ENCODE peak calls at places on chromosomes 13 and 19, in ten cellular contexts. H is fibroblast of lung; P is RWPE1; G is NCI-H1930; W is activated naive CD4-positive, alpha-beta T cell treated with anti-CD3 and anti-CD28 coated beads for 36 hours; I is effector CD4-positive, alpha-beta T cell; A is GM10248; T is activated effector memory CD4-positive, alpha-beta T cell treated with Interleukin-2 at 50 U/mL for 16 hours; B is adrenal gland; Z is PC-9. R is an unnamed sample.

GRCh38 chr13:44686478-44687071 is 110.4 kb upstream of the TSC22D1 start:
- DNase-seq in A (no peak), G (no peak), Z (no peak), W (no peak), P (no peak), H (no peak), B (no peak), T (no peak), I (no peak), R (no peak)

GRCh38 chr19:53580871-53581835 is 43.2 kb downstream of the ZNF331 start:
- DNase-seq in W (no peak), G (no peak), Z (no peak), I (no peak), T (no peak), A (no peak), H (no peak), P (no peak), B (no peak), R (no peak)

GRCh38 chr13:95641961-95642621 is 2.4 kb downstream of the DZIP1 start:
- DNase-seq in H (peak; percentile 45), G (no peak), I (no peak), B (peak; percentile 64), P (no peak), W (no peak), A (peak; percentile 19), Z (no peak), T (no peak), R (peak; percentile 33)

GRCh38 chr13:105552078-105552477 is 983.4 kb downstream of the EFNB2 start:
- DNase-seq in W (no peak), B (no peak), P (no peak), G (no peak), H (no peak), T (no peak), I (no peak), A (no peak), Z (no peak), R (no peak)

GRCh38 chr13:32229443-32229842 is 85.7 kb downstream of the ZAR1L start:
- DNase-seq in W (no peak), B (no peak), P (no peak), I (no peak), H (no peak), G (no peak), A (no peak), Z (no peak), T (no peak), R (no peak)

GRCh38 chr13:97521726-97522125 is 87.8 kb downstream of the RAP2A start:
- DNase-seq in B (no peak), G (no peak), H (no peak), Z (no peak), T (no peak), W (no peak), I (no peak), P (no peak), A (no peak), R (no peak)

GRCh38 chr13:109592776-109593175 is 193.6 kb downstream of the IRS2 start:
- DNase-seq in W (no peak), H (no peak), Z (no peak), A (no peak), I (no peak), T (no peak), P (no peak), B (no peak), G (no peak), R (no peak)

GRCh38 chr13:51614350-51614786 is 30.1 kb downstream of the WDFY2 start:
- DNase-seq in B (peak; percentile 82), T (peak; percentile 6), W (peak; percentile 78), H (no peak), I (peak; percentile 29), A (peak; percentile 48), Z (no peak), G (no peak), P (no peak), R (no peak)

GRCh38 chr19:57887195-57887941 is 1.5 kb downstream of the ZNF814 start:
- DNase-seq in W (no peak), H (no peak), G (no peak), I (no peak), B (no peak), A (no peak), P (no peak), Z (no peak), T (no peak), R (peak; percentile 31)

GRCh38 chr19:19458110-19458816 is 52.8 kb downstream of the GATAD2A start:
- DNase-seq in T (no peak), I (no peak), G (no peak), A (no peak), Z (no peak), H (no peak), W (peak; percentile 42), B (no peak), P (no peak), R (no peak)

GRCh38 chr19:799076-799881 is 2.0 kb downstream of the PTBP1 start:
- DNase-seq in B (peak; percentile 72), W (no peak), H (peak; percentile 61), G (no peak), A (no peak), P (no peak), Z (no peak), T (peak; percentile 20), I (no peak), R (peak; percentile 65)

GRCh38 chr19:5586300-5587070 is 18.7 kb upstream of the TINCR start:
- DNase-seq in T (no peak), A (no peak), P (no peak), B (no peak), W (no peak), G (no peak), I (no peak), H (no peak), Z (no peak), R (no peak)

GRCh38 chr19:39307822-39308530 is 11.8 kb downstream of the IFNL1 start:
- DNase-seq in A (peak; percentile 8), P (no peak), H (no peak), B (no peak), G (peak; percentile 26), W (no peak), T (no peak), Z (no peak), I (no peak), R (no peak)

GRCh38 chr13:28059214-28059613 is 41.2 kb downstream of the FLT3 start:
- DNase-seq in T (peak; percentile 6), G (no peak), P (peak; percentile 36), A (peak; percentile 35), I (peak; percentile 17), B (peak; percentile 53), H (peak; percentile 18), W (peak; percentile 72), Z (no peak), R (peak; percentile 7)

GRCh38 chr19:9323557-9323918 is 441 bp upstream of the ZNF559 start:
- DNase-seq in A (peak; percentile 31), I (no peak), B (peak; percentile 93), T (no peak), P (peak; percentile 44), G (peak; percentile 32), W (peak; percentile 73), Z (peak; percentile 85), H (peak; percentile 90), R (peak; percentile 86)